ENCODE peak calls at places on chromosome 13, in six cellular contexts. E, F, S, Z, K and I are unnamed samples. For H3K4me1, the result is how much of the 10 kb centered on the place peaks cover.

GRCh38 chr13:49185264-49185663 is 34.9 kb upstream of the MLNR start:
- DNase-seq in E (peak), S (no peak), F (no peak), Z (no peak), K (no peak), I (no peak)

GRCh38 chr13:111957913-111958450 is 109.0 kb upstream of the SOX1 start:
- DNase-seq in F (no peak), K (no peak), E (no peak), S (no peak), Z (no peak), I (no peak)

GRCh38 chr13:70424928-70425327 is 316.7 kb upstream of the KLHL1 start:
- DNase-seq in E (no peak), Z (no peak), F (no peak), S (no peak), K (no peak), I (no peak)

GRCh38 chr13:111494641-111495040 is 174.2 kb downstream of the TEX29 start:
- DNase-seq in K (no peak), Z (no peak), F (peak), S (no peak), E (no peak), I (no peak)

GRCh38 chr13:51525567-51526165 is 58.6 kb upstream of the WDFY2 start:
- DNase-seq in F (no peak), Z (no peak), E (peak), S (no peak), K (no peak), I (no peak)

GRCh38 chr13:21849323-21849722 is 178.4 kb downstream of the FGF9 start:
- DNase-seq in K (peak), S (no peak), Z (peak), F (no peak), E (peak), I (no peak)

GRCh38 chr13:44125943-44126469 is 246.3 kb downstream of the LACC1 start:
- DNase-seq in F (no peak), E (peak), S (no peak), Z (no peak), K (no peak), I (no peak)

GRCh38 chr13:41995946-41996345 is 35.0 kb upstream of the VWA8 start:
- DNase-seq in E (peak), F (no peak), K (peak), S (no peak), Z (peak), I (peak)

GRCh38 chr13:113112893-113113845 is 7.6 kb downstream of the F7 start:
- DNase-seq in E (no peak), Z (no peak), F (no peak), K (no peak), S (peak), I (no peak)

GRCh38 chr13:106336663-106337062 is 198.8 kb downstream of the EFNB2 start:
- DNase-seq in F (no peak), Z (no peak), S (no peak), K (no peak), E (no peak), I (no peak)

GRCh38 chr13:21925720-21926119 is 254.8 kb downstream of the FGF9 start:
- DNase-seq in Z (no peak), K (no peak), F (no peak), S (no peak), E (no peak), I (no peak)

GRCh38 chr13:45269204-45269603 is 68.4 kb upstream of the KCTD4 start:
- DNase-seq in Z (peak), E (peak), F (no peak), K (no peak), S (no peak), I (no peak)

GRCh38 chr13:38348890-38349289 is 761 bp upstream of the UFM1 start:
- DNase-seq in K (no peak), S (no peak), E (peak), Z (peak), F (no peak), I (peak)

GRCh38 chr13:110411316-110412105 is 104.4 kb downstream of the COL4A2 start:
- DNase-seq in K (no peak), F (no peak), E (no peak), S (no peak), Z (no peak), I (no peak)

GRCh38 chr13:77150651-77151050 is 123.7 kb upstream of the FBXL3 start:
- DNase-seq in Z (no peak), F (no peak), S (no peak), K (no peak), E (peak), I (no peak)

GRCh38 chr13:44355643-44356042 is 18.0 kb upstream of the SERP2 start:
- DNase-seq in E (no peak), K (no peak), S (no peak), Z (no peak), F (no peak), I (no peak)

GRCh38 chr13:26980099-26981031 is 191.2 kb downstream of the USP12 start:
- DNase-seq in S (no peak), F (no peak), K (no peak), E (no peak), Z (no peak), I (no peak)

GRCh38 chr13:37476874-37477273 is 121.7 kb downstream of the POSTN start:
- DNase-seq in S (no peak), K (no peak), E (peak), F (no peak), Z (no peak), I (no peak)

GRCh38 chr13:34863360-34864135 is 78.5 kb upstream of the NBEA start:
- DNase-seq in F (no peak), E (peak), K (no peak), Z (no peak), S (no peak), I (no peak)

GRCh38 chr13:23467048-23467931 is 33.8 kb upstream of the SACS start:
- DNase-seq in S (peak), Z (no peak), E (peak), K (no peak), F (no peak), I (no peak)

GRCh38 chr13:26480246-26480855 is 77.1 kb upstream of the WASF3 start:
- DNase-seq in E (peak), K (no peak), S (no peak), F (no peak), Z (no peak), I (no peak)

GRCh38 chr13:22220186-22221160 is 549.6 kb downstream of the FGF9 start:
- DNase-seq in S (no peak), E (no peak), F (no peak), Z (no peak), K (no peak), I (no peak)

GRCh38 chr13:65990684-65991083 is 1239.5 kb downstream of the PCDH9 start:
- DNase-seq in E (no peak), K (no peak), Z (no peak), F (no peak), S (no peak), I (no peak)

GRCh38 chr13:65456150-65456912 is 1773.8 kb downstream of the PCDH9 start:
- DNase-seq in Z (no peak), S (no peak), F (no peak), E (peak), K (no peak), I (no peak)

GRCh38 chr13:91313103-91313502 is 34.4 kb upstream of the MIR17HG start:
- DNase-seq in K (peak), F (no peak), E (peak), S (no peak), Z (peak), I (no peak)

GRCh38 chr13:102870677-102871415 is 25.0 kb downstream of the ERCC5 start:
- DNase-seq in E (peak), F (no peak), K (peak), S (peak), Z (peak), I (peak)

GRCh38 chr13:74715718-74716117 is 581.5 kb upstream of the KLF12 start:
- DNase-seq in S (no peak), E (no peak), K (no peak), Z (no peak), F (no peak), I (no peak)

GRCh38 chr13:113113846-113114271 is 8.3 kb downstream of the F7 start:
- DNase-seq in E (no peak), Z (no peak), F (peak), S (peak), K (no peak), I (no peak)

GRCh38 chr13:63367522-63368198 is 1952.0 kb upstream of the PCDH20 start:
- DNase-seq in K (no peak), Z (no peak), S (no peak), E (no peak), F (no peak), I (no peak)

GRCh38 chr13:34208326-34208725 is 390.4 kb downstream of the RFC3 start:
- DNase-seq in Z (no peak), S (no peak), K (no peak), E (peak), F (no peak), I (no peak)

GRCh38 chr13:100541882-100542545 is 46.6 kb downstream of the GGACT start:
- DNase-seq in F (no peak), S (peak), Z (no peak), K (no peak), E (no peak), I (no peak)

GRCh38 chr13:74117207-74117705 is 16.9 kb downstream of the KLF12 start:
- DNase-seq in S (no peak), F (no peak), E (no peak), K (no peak), Z (no peak), I (no peak)

GRCh38 chr13:59012731-59013130 is 1151.0 kb downstream of the DIAPH3 start:
- DNase-seq in K (no peak), Z (no peak), E (no peak), S (no peak), F (no peak), I (no peak)

GRCh38 chr13:77521595-77522367 is 13.7 kb upstream of the SCEL start:
- DNase-seq in F (no peak), E (no peak), K (peak), S (no peak), Z (no peak), I (peak)

GRCh38 chr13:43113603-43114002 is 90.2 kb downstream of the DNAJC15 start:
- DNase-seq in Z (no peak), F (no peak), S (no peak), E (peak), K (no peak), I (no peak)

GRCh38 chr13:99305180-99305965 is 1.8 kb downstream of the GPR183 start:
- DNase-seq in Z (no peak), F (no peak), S (no peak), K (no peak), E (no peak), I (no peak)

GRCh38 chr13:99307648-99308339 is 595 bp upstream of the GPR183 start:
- DNase-seq in S (no peak), E (peak), Z (peak), F (no peak), K (peak), I (peak)

GRCh38 chr13:99308481-99309087 is 1.4 kb upstream of the GPR183 start:
- DNase-seq in F (no peak), S (no peak), K (no peak), E (peak), Z (no peak), I (no peak)

GRCh38 chr13:99304541-99304940 is 2.7 kb downstream of the GPR183 start:
- DNase-seq in F (no peak), K (no peak), E (no peak), Z (no peak), S (no peak), I (no peak)

GRCh38 chr13:99307247-99307646 is at the start of gene GPR183:
- DNase-seq in S (no peak), F (no peak), Z (peak), K (peak), E (peak), I (no peak)
- TF ChIP-seq POLR2A in S (no peak), F (no peak), Z (no peak), K (no peak), E (no peak), I (peak)

GRCh38 chr13:50420720-50421456 is 405.6 kb downstream of the KCNRG start:
- DNase-seq in K (no peak), Z (no peak), F (no peak), E (no peak), S (no peak), I (no peak)
- H3K4me1 ChIP-seq in K (under half), Z (under half), F (under half), E (under half), S (under half), I (under half)

DNA sequence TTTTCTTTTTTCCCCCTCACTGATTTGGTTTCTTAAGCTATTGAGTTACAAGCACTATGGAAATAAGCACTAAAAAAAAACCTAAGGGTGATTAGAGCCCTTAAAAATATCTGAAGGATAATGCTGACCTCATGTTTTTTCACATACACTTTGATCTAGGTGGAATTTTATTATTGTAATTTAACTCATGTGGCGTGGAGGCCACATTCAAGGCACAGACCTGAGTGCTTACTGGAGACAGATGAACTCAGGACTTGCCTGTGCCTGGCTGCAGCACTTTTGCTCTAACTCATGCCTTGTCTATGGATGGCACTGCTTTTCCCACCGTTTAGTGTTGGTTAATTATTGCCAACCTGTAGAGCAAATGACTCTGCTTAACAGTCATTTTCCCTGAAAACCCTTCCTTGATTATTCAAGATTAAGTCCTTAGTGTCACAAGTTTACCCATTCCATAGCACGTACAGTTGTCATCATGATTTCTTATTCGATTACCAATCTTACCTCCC is 541.4 kb downstream of the GPC6 start:
- DNase-seq in Z (no peak), S (no peak), E (no peak), F (no peak), K (no peak), I (no peak)
- TF ChIP-seq POLR2A in Z (no peak), S (no peak), E (no peak), F (no peak), K (no peak), I (no peak)

DNA sequence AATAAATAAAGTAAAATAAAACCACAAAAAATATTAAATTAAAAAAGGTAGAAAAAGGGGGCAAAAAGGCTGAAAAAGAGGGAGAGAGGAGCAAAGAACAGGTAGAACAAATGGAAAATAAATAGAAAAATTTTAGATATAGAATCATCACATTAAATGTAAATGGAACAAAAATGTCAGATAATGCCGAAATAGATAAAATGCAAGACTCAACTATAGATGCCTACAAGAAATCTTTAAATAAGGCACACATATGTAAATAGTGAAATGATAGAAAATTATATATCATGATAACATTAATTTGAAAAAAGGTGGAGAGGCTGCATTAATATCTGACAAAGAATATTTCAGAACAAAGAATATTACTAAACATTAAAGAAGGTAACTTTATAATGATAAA is 477.1 kb upstream of the SPRY2 start:
- DNase-seq in S (no peak), F (no peak), E (no peak), K (no peak), Z (no peak), I (no peak)
- H3K4me1 ChIP-seq in S (under half), F (under half), E (under half), K (under half), Z (under half), I (under half)